ENCODE peak calls at places on chromosomes 2 and 18, in seven cellular contexts. U, P, D, G, V, O and N are unnamed samples.

GRCh38 chr2:154195644-154196221 is 324.0 kb downstream of the GALNT13 start:
- DNase-seq in U (no peak), P (peak; percentile 52), D (no peak), G (no peak), V (no peak), O (no peak), N (peak; percentile 1)

GRCh38 chr2:159960413-159960812 is 102.0 kb downstream of the PLA2R1 start:
- DNase-seq in U (peak; percentile 12), P (peak; percentile 84), D (peak; percentile 23), G (no peak), V (no peak), O (peak; percentile 82), N (peak; percentile 84)

GRCh38 chr2:156356006-156356764 is 23.7 kb upstream of the NR4A2 start:
- DNase-seq in U (no peak), P (peak; percentile 91), D (no peak), G (no peak), V (no peak), O (peak; percentile 62), N (peak; percentile 62)

GRCh38 chr2:190655113-190655512 is 6.2 kb downstream of the NAB1 start:
- DNase-seq in U (no peak), P (peak; percentile 28), D (no peak), G (no peak), V (no peak), O (no peak), N (no peak)

GRCh38 chr2:31388736-31389135 is 25.8 kb downstream of the XDH start:
- DNase-seq in U (no peak), P (no peak), D (no peak), G (no peak), V (no peak), O (no peak), N (no peak)

GRCh38 chr2:137797630-137798029 is 166.6 kb upstream of the HNMT start:
- DNase-seq in U (no peak), P (no peak), D (no peak), G (no peak), V (no peak), O (no peak), N (no peak)

GRCh38 chr2:72172478-72172877 is 24.8 kb upstream of the CYP26B1 start:
- DNase-seq in U (no peak), P (no peak), D (no peak), G (no peak), V (no peak), O (no peak), N (no peak)

GRCh38 chr2:66440011-66440542 is 5.2 kb downstream of the MEIS1 start:
- DNase-seq in U (no peak), P (peak; percentile 55), D (no peak), G (no peak), V (no peak), O (no peak), N (no peak)

GRCh38 chr18:21997207-21998143 is 171.9 kb upstream of the GATA6 start:
- DNase-seq in U (peak; percentile 48), P (peak; percentile 53), D (no peak), G (peak; percentile 62), V (no peak), O (peak; percentile 19), N (peak; percentile 65)

GRCh38 chr2:17051558-17051957 is 385.9 kb upstream of the CYRIA start:
- DNase-seq in U (no peak), P (no peak), D (no peak), G (no peak), V (no peak), O (no peak), N (peak; percentile 21)

GRCh38 chr2:1588994-1589611 is 155.2 kb downstream of the PXDN start:
- DNase-seq in U (no peak), P (no peak), D (no peak), G (no peak), V (no peak), O (peak; percentile 18), N (no peak)

GRCh38 chr18:68489018-68489792 is 225.7 kb downstream of the TMX3 start:
- DNase-seq in U (no peak), P (no peak), D (no peak), G (no peak), V (no peak), O (no peak), N (no peak)

GRCh38 chr18:78939734-78940260 is 39.8 kb upstream of the SALL3 start:
- DNase-seq in U (no peak), P (no peak), D (no peak), G (no peak), V (no peak), O (no peak), N (no peak)

GRCh38 chr2:68024450-68024849 is 38.4 kb downstream of the C1D start:
- DNase-seq in U (no peak), P (no peak), D (no peak), G (no peak), V (no peak), O (no peak), N (no peak)

GRCh38 chr2:30252723-30253688 is 21.7 kb downstream of the LBH start:
- DNase-seq in U (no peak), P (peak; percentile 56), D (peak; percentile 41), G (no peak), V (no peak), O (peak; percentile 94), N (no peak)

GRCh38 chr2:135744761-135745314 is 3.2 kb downstream of the UBXN4 start:
- DNase-seq in U (no peak), P (peak; percentile 59), D (no peak), G (peak; percentile 27), V (no peak), O (no peak), N (peak; percentile 70)

GRCh38 chr2:188518391-188518790 is 226.7 kb downstream of the GULP1 start:
- DNase-seq in U (no peak), P (peak; percentile 74), D (no peak), G (no peak), V (no peak), O (peak; percentile 85), N (no peak)

GRCh38 chr2:97774425-97774824 is 61.0 kb downstream of the ZAP70 start:
- DNase-seq in U (no peak), P (peak; percentile 18), D (no peak), G (peak; percentile 30), V (no peak), O (peak; percentile 5), N (peak; percentile 19)

GRCh38 chr2:150572194-150572766 is 84.8 kb upstream of the RND3 start:
- DNase-seq in U (no peak), P (no peak), D (no peak), G (no peak), V (no peak), O (no peak), N (no peak)